ENCODE peak calls at places on chromosomes 16 and 17, in five cellular contexts. K, Y, H, I and Q are unnamed samples.

GRCh38 chr16:56984639-56985038 is 4.7 kb upstream of the NLRC5 start:
- DNase-seq in H (no peak), Y (no peak), K (no peak), I (no peak), Q (peak)

GRCh38 chr17:43701318-43701743 is 39.6 kb upstream of the MEOX1 start:
- DNase-seq in H (peak), K (no peak), Y (no peak), I (no peak), Q (peak)

GRCh38 chr16:20910781-20911321 is 10.3 kb downstream of the LYRM1 start:
- DNase-seq in H (no peak), Y (no peak), K (no peak), I (no peak), Q (no peak)

GRCh38 chr16:57235128-57236092 is 9.6 kb upstream of the ARL2BP start:
- DNase-seq in K (no peak), H (peak), Y (no peak), I (no peak), Q (no peak)

GRCh38 chr17:29237476-29238132 is 9.1 kb upstream of the CRYBA1 start:
- DNase-seq in K (no peak), H (no peak), I (no peak), Y (no peak), Q (no peak)

GRCh38 chr17:77498875-77499698 is 358.3 kb downstream of the SEC14L1 start:
- DNase-seq in Y (no peak), K (peak), H (no peak), I (no peak), Q (peak)

GRCh38 chr16:47965439-47965838 is 190.4 kb downstream of the ABCC12 start:
- DNase-seq in I (no peak), K (no peak), Y (no peak), H (no peak), Q (no peak)

GRCh38 chr17:1582374-1582773 is 19.8 kb upstream of the PITPNA start:
- DNase-seq in H (no peak), Y (no peak), I (no peak), K (no peak), Q (no peak)

GRCh38 chr17:65177901-65178300 is 40.7 kb downstream of the RGS9 start:
- DNase-seq in K (no peak), H (peak), Y (no peak), I (no peak), Q (no peak)

GRCh38 chr17:71405101-71405500 is 715.7 kb upstream of the SOX9 start:
- DNase-seq in K (no peak), I (no peak), H (no peak), Y (no peak), Q (no peak)

GRCh38 chr17:4074831-4075495 is 67.9 kb downstream of the ZZEF1 start:
- DNase-seq in Y (no peak), I (no peak), K (no peak), H (peak), Q (no peak)

GRCh38 chr17:292531-293382 is 59.9 kb downstream of the RPH3AL start:
- DNase-seq in I (no peak), Y (no peak), H (no peak), K (peak), Q (peak)

GRCh38 chr16:84827131-84827574 is 7.4 kb downstream of the CRISPLD2 start:
- DNase-seq in K (no peak), Y (peak), H (no peak), I (no peak), Q (peak)
- TF ChIP-seq POLR2A in K (no peak), Y (no peak), H (no peak), I (no peak), Q (no peak)

GRCh38 chr16:11851301-11852091 is at the start of gene RSL1D1:
- DNase-seq in Y (peak), K (peak), H (peak), I (peak), Q (peak)
- TF ChIP-seq POLR2A in Y (peak), K (no peak), H (peak), I (peak), Q (peak)

GRCh38 chr17:83187782-83188311 is 108.4 kb downstream of the METRNL start:
- DNase-seq in Y (no peak), H (no peak), K (no peak), I (no peak), Q (no peak)
- TF ChIP-seq POLR2A in Y (no peak), H (no peak), K (no peak), I (no peak), Q (no peak)

GRCh38 chr17:75778861-75779249 is 5.8 kb upstream of the UNK start:
- DNase-seq in I (no peak), K (no peak), H (no peak), Y (no peak), Q (no peak)
- TF ChIP-seq POLR2A in I (peak), K (no peak), H (no peak), Y (peak), Q (no peak)